ENCODE peak calls at places on chromosomes 2 and 18, in seven cellular contexts. S is fibroblast of the aortic adventitia, I is astrocyte of the cerebellum, Y is AG04449, M is cardiac muscle cell, B is left ventricle myocardium inferior, X is cardiac fibroblast. V is an unnamed sample.

GRCh38 chr2:216450784-216451183 is 38.5 kb downstream of the SMARCAL1 start:
- DNase-seq in S (no peak), I (no peak), Y (no peak), M (no peak), B (peak), X (no peak), V (no peak)

GRCh38 chr2:191680639-191681038 is 2.7 kb downstream of the NABP1 start:
- DNase-seq in S (no peak), I (no peak), Y (no peak), M (no peak), B (no peak), X (no peak), V (no peak)

GRCh38 chr2:159129301-159129700 is 157.2 kb downstream of the WDSUB1 start:
- DNase-seq in S (no peak), I (no peak), Y (no peak), M (no peak), B (no peak), X (no peak), V (no peak)

GRCh38 chr18:63264871-63265270 is 54.7 kb downstream of the BCL2 start:
- DNase-seq in S (no peak), I (no peak), Y (no peak), M (no peak), B (no peak), X (no peak), V (no peak)

GRCh38 chr18:63788447-63789096 is 13.4 kb downstream of the SERPINB7 start:
- DNase-seq in S (peak), I (peak), Y (peak), M (no peak), B (no peak), X (peak), V (peak)

GRCh38 chr2:14678754-14679153 is 46.2 kb downstream of the LRATD1 start:
- DNase-seq in S (no peak), I (no peak), Y (no peak), M (no peak), B (no peak), X (no peak), V (no peak)

GRCh38 chr2:122988395-122989221 is 1036.5 kb upstream of the CNTNAP5 start:
- DNase-seq in S (no peak), I (no peak), Y (no peak), M (no peak), B (no peak), X (no peak), V (no peak)

GRCh38 chr2:150075831-150076230 is 411.6 kb downstream of the RND3 start:
- DNase-seq in S (peak), I (no peak), Y (peak), M (no peak), B (no peak), X (no peak), V (peak)

GRCh38 chr2:10332402-10333246 is 29.9 kb downstream of the HPCAL1 start:
- DNase-seq in S (no peak), I (no peak), Y (no peak), M (no peak), B (no peak), X (no peak), V (peak)

GRCh38 chr18:28124239-28125029 is 52.5 kb downstream of the CDH2 start:
- DNase-seq in S (peak), I (peak), Y (no peak), M (no peak), B (no peak), X (peak), V (peak)

GRCh38 chr2:100554788-100555407 is 7.9 kb upstream of the PDCL3 start:
- DNase-seq in S (no peak), I (no peak), Y (no peak), M (no peak), B (no peak), X (no peak), V (no peak)

GRCh38 chr18:63267990-63268721 is 51.4 kb downstream of the BCL2 start:
- DNase-seq in S (no peak), I (no peak), Y (no peak), M (no peak), B (no peak), X (no peak), V (peak)

GRCh38 chr2:96267159-96267971 is 1.3 kb downstream of the CIAO1 start:
- DNase-seq in S (peak), I (peak), Y (no peak), M (peak), B (no peak), X (peak), V (peak)

GRCh38 chr2:118848381-118849225 is 1.2 kb upstream of the EN1 start:
- DNase-seq in S (no peak), I (no peak), Y (no peak), M (no peak), B (no peak), X (no peak), V (no peak)

GRCh38 chr2:81266106-81266505 is 961.6 kb upstream of the LRRTM1 start:
- DNase-seq in S (no peak), I (no peak), Y (no peak), M (peak), B (no peak), X (peak), V (no peak)

GRCh38 chr2:203873461-203873860 is 5.9 kb downstream of the CTLA4 start:
- DNase-seq in S (no peak), I (no peak), Y (no peak), M (no peak), B (no peak), X (no peak), V (no peak)

GRCh38 chr18:10399465-10399864 is 55.0 kb upstream of the APCDD1 start:
- DNase-seq in S (no peak), I (no peak), Y (no peak), M (no peak), B (no peak), X (no peak), V (no peak)

GRCh38 chr2:9675369-9676351 is 44.9 kb upstream of the YWHAQ start:
- DNase-seq in S (peak), I (peak), Y (peak), M (no peak), B (no peak), X (peak), V (peak)

GRCh38 chr18:76524900-76525698 is 30.1 kb upstream of the ZNF516 start:
- DNase-seq in S (peak), I (peak), Y (no peak), M (peak), B (no peak), X (peak), V (peak)

GRCh38 chr2:42879913-42880737 is 87.7 kb upstream of the HAAO start:
- DNase-seq in S (no peak), I (no peak), Y (no peak), M (no peak), B (peak), X (peak), V (peak)

GRCh38 chr2:186328848-186329247 is 157.2 kb upstream of the ZC3H15 start:
- DNase-seq in S (peak), I (no peak), Y (no peak), M (no peak), B (no peak), X (no peak), V (no peak)

GRCh38 chr2:69781321-69782248 is 39.7 kb downstream of the ANXA4 start:
- DNase-seq in S (no peak), I (no peak), Y (no peak), M (no peak), B (no peak), X (no peak), V (peak)

GRCh38 chr2:113807634-113808196 is 51.3 kb upstream of the SLC35F5 start:
- DNase-seq in S (no peak), I (no peak), Y (no peak), M (no peak), B (no peak), X (no peak), V (no peak)

GRCh38 chr2:140641163-140641562 is 1489.7 kb downstream of the LRP1B start:
- DNase-seq in S (no peak), I (no peak), Y (no peak), M (no peak), B (no peak), X (no peak), V (no peak)

GRCh38 chr2:189467160-189467559 is 25.9 kb downstream of the WDR75 start:
- DNase-seq in S (no peak), I (no peak), Y (no peak), M (no peak), B (no peak), X (no peak), V (no peak)

GRCh38 chr18:23238651-23239349 is 103.5 kb downstream of the CABLES1 start:
- DNase-seq in S (peak), I (no peak), Y (no peak), M (no peak), B (no peak), X (peak), V (peak)

GRCh38 chr2:121491566-121491965 is 39.1 kb upstream of the RNU4ATAC start:
- DNase-seq in S (no peak), I (no peak), Y (no peak), M (no peak), B (no peak), X (no peak), V (no peak)

GRCh38 chr2:45380131-45380836 is 230.8 kb downstream of the SRBD1 start:
- DNase-seq in S (peak), I (no peak), Y (no peak), M (no peak), B (no peak), X (peak), V (no peak)

GRCh38 chr2:190062617-190063016 is at the start of gene MSTN:
- DNase-seq in S (no peak), I (no peak), Y (no peak), M (no peak), B (no peak), X (no peak), V (no peak)

GRCh38 chr2:203549406-203549805 is 14.3 kb upstream of the RAPH1 start:
- DNase-seq in S (no peak), I (no peak), Y (no peak), M (no peak), B (no peak), X (no peak), V (no peak)

GRCh38 chr18:7367336-7367735 is 136.4 kb downstream of the LRRC30 start:
- DNase-seq in S (no peak), I (no peak), Y (no peak), M (no peak), B (no peak), X (no peak), V (no peak)

GRCh38 chr2:66845307-66845706 is 410.4 kb downstream of the MEIS1 start:
- DNase-seq in S (peak), I (no peak), Y (no peak), M (no peak), B (no peak), X (peak), V (no peak)

GRCh38 chr2:140351692-140352091 is 1571.5 kb upstream of the NXPH2 start:
- DNase-seq in S (no peak), I (no peak), Y (no peak), M (no peak), B (no peak), X (no peak), V (no peak)

GRCh38 chr2:122031544-122032263 is 276.3 kb downstream of the TSN start:
- DNase-seq in S (no peak), I (no peak), Y (no peak), M (no peak), B (peak), X (peak), V (peak)

DNA sequence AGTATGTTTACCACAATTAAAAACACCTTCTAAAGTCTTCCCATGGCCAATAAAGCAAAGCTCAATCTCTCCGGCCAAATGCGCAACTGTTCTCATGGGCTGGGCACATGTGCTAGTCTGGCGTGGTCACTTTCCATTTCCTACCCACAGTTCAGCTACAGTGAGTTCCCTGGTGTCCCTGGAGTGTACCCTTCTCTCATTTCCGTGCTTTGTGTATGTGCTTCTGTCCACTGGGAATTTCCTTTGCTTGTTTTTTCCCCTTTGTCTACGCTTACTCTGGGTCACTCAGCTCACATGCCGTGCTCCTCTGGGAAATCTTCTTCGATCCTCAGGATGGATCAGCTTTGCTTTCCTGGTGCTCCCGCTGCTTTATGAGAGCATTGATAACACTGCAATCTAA is 69.6 kb upstream of the GYPC start:
- DNase-seq in S (no peak), I (no peak), Y (no peak), M (no peak), B (no peak), X (no peak), V (no peak)
- TF ChIP-seq CTCF in S (no peak), I (no peak), Y (no peak), M (no peak), B (no peak), X (no peak), V (no peak)

DNA sequence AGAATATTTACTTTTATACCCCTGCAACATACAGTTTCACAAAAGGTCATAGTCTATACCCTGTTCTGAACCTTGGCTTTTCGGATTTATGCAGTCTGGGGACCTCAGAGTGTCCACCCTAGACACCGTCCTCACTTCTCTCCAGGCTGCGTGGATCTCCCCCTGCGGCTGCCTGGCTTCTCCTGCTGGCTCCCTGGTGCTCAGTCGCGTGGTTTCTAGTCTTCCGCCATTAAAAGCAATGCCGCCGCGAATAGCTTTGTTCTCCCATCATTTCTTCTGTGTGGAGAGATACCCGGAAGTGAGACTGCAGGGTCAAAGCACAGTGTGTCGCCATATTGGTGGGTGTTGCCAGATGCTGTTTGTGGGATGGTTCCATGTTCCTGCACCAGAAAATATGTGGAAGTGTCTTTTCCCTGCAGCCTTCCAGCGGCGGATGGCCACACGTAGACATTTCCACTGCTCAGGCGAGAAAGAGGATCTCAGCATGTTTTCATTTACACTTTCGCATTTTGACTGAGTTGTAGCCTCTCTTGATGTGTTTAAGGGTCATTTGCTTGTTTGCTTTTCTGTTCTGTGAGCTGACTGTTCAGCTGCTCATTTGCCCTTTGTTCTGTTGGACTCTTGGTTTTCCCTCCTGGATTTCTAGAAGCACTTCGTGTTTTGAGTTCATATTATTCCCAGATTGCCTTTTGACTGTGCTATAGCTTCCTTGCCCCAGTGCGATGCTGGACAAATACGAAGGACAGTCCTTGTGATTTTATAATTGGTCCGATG is 22.9 kb upstream of the ASB1 start:
- DNase-seq in S (no peak), I (no peak), Y (no peak), M (no peak), B (no peak), X (no peak), V (no peak)
- H3K4me3 ChIP-seq in S (no peak), I (no peak), Y (no peak), M (no peak), B (no peak), X (no peak), V (no peak)

GRCh38 chr18:36296591-36297418 is 708 bp upstream of the FHOD3 start:
- DNase-seq in S (peak), I (peak), Y (no peak), M (peak), B (peak), X (peak), V (peak)
- TF ChIP-seq CTCF in S (peak), I (peak), Y (peak), M (peak), B (no peak), X (peak), V (peak)

GRCh38 chr2:222305510-222306392 is 7.0 kb upstream of the PAX3 start:
- DNase-seq in S (peak), I (no peak), Y (no peak), M (peak), B (no peak), X (no peak), V (peak)
- H3K4me3 ChIP-seq in S (peak), I (peak), Y (peak), M (peak), B (peak), X (peak), V (peak)

DNA sequence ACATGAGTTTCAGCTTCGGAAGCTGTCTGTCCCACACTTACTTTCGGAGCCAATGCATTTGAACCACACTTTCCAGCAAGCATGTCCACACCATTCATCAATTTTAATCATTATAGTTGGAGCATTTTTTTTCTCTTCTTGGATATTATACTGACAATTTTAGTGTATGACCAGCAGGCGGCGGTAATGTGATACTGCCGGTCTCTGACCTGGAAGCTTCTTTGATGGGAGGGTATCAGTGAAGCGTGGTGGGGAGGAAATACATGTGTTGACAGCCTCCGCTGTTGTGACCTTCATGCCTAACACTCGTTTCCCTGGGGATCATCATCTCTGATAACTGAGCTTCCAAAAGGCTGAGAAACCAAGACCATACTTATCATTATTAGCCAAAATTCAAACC is 231.7 kb downstream of the GBX2 start:
- DNase-seq in S (no peak), I (no peak), Y (no peak), M (no peak), B (no peak), X (peak), V (peak)
- TF ChIP-seq CTCF in S (peak), I (peak), Y (no peak), M (peak), B (peak), X (peak), V (peak)

GRCh38 chr2:112665113-112665780 is 19.5 kb downstream of the SLC20A1 start:
- DNase-seq in S (no peak), I (no peak), Y (no peak), M (no peak), B (no peak), X (no peak), V (no peak)
- H3K4me3 ChIP-seq in S (no peak), I (no peak), Y (no peak), M (no peak), B (no peak), X (no peak), V (no peak)

GRCh38 chr2:26033769-26034596 is at the start of gene RAB10:
- DNase-seq in S (peak), I (peak), Y (peak), M (peak), B (peak), X (peak), V (peak)
- TF ChIP-seq CTCF in S (no peak), I (no peak), Y (no peak), M (no peak), B (peak), X (no peak), V (no peak)

DNA sequence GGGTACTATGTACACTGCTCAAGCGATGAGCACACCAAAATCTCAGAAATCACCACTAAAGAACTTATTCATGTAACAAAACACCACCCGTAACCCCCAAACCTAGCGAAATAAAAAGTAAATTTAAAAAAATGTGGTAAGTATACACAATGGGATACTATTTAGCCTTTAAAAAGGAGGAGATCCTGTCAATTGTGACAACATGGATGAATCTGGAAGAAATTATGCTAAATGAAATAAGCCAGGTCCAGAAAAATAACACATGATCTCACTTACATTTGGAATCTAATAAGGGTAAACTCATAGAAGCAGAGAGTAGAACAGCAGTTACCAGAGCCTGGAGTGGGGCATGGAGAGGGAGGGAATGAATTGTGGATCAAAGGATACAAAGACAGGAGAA is 98.5 kb upstream of the SPATS2L start:
- DNase-seq in S (no peak), I (no peak), Y (no peak), M (no peak), B (no peak), X (no peak), V (no peak)
- H3K4me3 ChIP-seq in S (no peak), I (no peak), Y (no peak), M (no peak), B (no peak), X (no peak), V (no peak)

GRCh38 chr2:174776686-174777085 is 12.4 kb upstream of the CHRNA1 start:
- DNase-seq in S (no peak), I (no peak), Y (no peak), M (no peak), B (no peak), X (no peak), V (peak)
- TF ChIP-seq CTCF in S (no peak), I (no peak), Y (no peak), M (no peak), B (no peak), X (no peak), V (no peak)

GRCh38 chr2:134667541-134667940 is 51.3 kb downstream of the TMEM163 start:
- DNase-seq in S (no peak), I (no peak), Y (no peak), M (no peak), B (no peak), X (no peak), V (no peak)

GRCh38 chr2:134670955-134671354 is 47.8 kb downstream of the TMEM163 start:
- DNase-seq in S (no peak), I (no peak), Y (no peak), M (peak), B (peak), X (no peak), V (no peak)

GRCh38 chr2:134668821-134669220 is 50.0 kb downstream of the TMEM163 start:
- DNase-seq in S (no peak), I (peak), Y (no peak), M (no peak), B (no peak), X (no peak), V (no peak)

GRCh38 chr2:134671498-134671897 is 47.3 kb downstream of the TMEM163 start:
- DNase-seq in S (no peak), I (no peak), Y (no peak), M (no peak), B (no peak), X (no peak), V (no peak)

GRCh38 chr2:134669731-134670669 is 48.8 kb downstream of the TMEM163 start:
- DNase-seq in S (no peak), I (no peak), Y (no peak), M (no peak), B (no peak), X (peak), V (no peak)
- H3K4me3 ChIP-seq in S (no peak), I (no peak), Y (no peak), M (no peak), B (no peak), X (no peak), V (no peak)